ENCODE peak calls at places on chromosomes 7 and 10, in nine cellular contexts. R is midbrain; O is dorsolateral prefrontal cortex; X is stimulated activated CD4-positive, alpha-beta T cell treated with anti-CD3 and anti-CD28 coated beads, Interleukin-15, amount 100 ng/mL, for 1 hour; A is NCI-H524 treated with DMSO at 0.1 percent for 48 hours; Y is AG08395; Q is AG10803; G is activated T-cell treated with anti-CD3 and anti-CD28 coated beads, Interleukin-2, amount 50 U/mL, for 72 hours; T is A172. V is an unnamed sample.
A peak's percentile ranks its signal among the peaks of the same experiment; 100 is the strongest.

GRCh38 chr10:14569274-14570060 is 205.2 kb downstream of the FAM107B start:
- DNase-seq in R (no peak), O (no peak), X (no peak), A (no peak), Y (no peak), Q (no peak), G (no peak), T (no peak), V (no peak)

GRCh38 chr7:77327932-77328628 is 88.1 kb downstream of the GSAP start:
- DNase-seq in R (no peak), O (no peak), X (no peak), A (no peak), Y (no peak), Q (no peak), G (peak; percentile 14), T (peak; percentile 75), V (no peak)

GRCh38 chr10:119368991-119369869 is 161.9 kb downstream of the GRK5 start:
- DNase-seq in R (no peak), O (no peak), X (no peak), A (no peak), Y (peak; percentile 30), Q (peak; percentile 36), G (no peak), T (no peak), V (no peak)

GRCh38 chr7:141915565-141915964 is 634 bp upstream of the OR9A4 start:
- DNase-seq in R (no peak), O (no peak), X (no peak), A (no peak), Y (no peak), Q (no peak), G (no peak), T (peak; percentile 2), V (no peak)

GRCh38 chr7:150966002-150966401 is 12.1 kb downstream of the KCNH2 start:
- DNase-seq in R (no peak), O (no peak), X (no peak), A (no peak), Y (no peak), Q (no peak), G (no peak), T (no peak), V (peak; percentile 86)

GRCh38 chr7:1948377-1948796 is 278.3 kb downstream of the ELFN1 start:
- DNase-seq in R (no peak), O (peak; percentile 35), X (no peak), A (no peak), Y (no peak), Q (no peak), G (no peak), T (no peak), V (no peak)

GRCh38 chr7:20159226-20159747 is 57.9 kb downstream of the MACC1 start:
- DNase-seq in R (no peak), O (no peak), X (no peak), A (no peak), Y (no peak), Q (no peak), G (no peak), T (no peak), V (no peak)

GRCh38 chr7:51457079-51457478 is 140.5 kb upstream of the COBL start:
- DNase-seq in R (no peak), O (no peak), X (no peak), A (no peak), Y (no peak), Q (no peak), G (no peak), T (no peak), V (no peak)

GRCh38 chr10:51063659-51064535 is 10.4 kb upstream of the PRKG1 start:
- DNase-seq in R (peak; percentile 35), O (no peak), X (no peak), A (no peak), Y (peak; percentile 36), Q (peak; percentile 63), G (no peak), T (peak; percentile 4), V (peak; percentile 54)

GRCh38 chr10:14820010-14820774 is 17.6 kb downstream of the CDNF start:
- DNase-seq in R (no peak), O (no peak), X (no peak), A (no peak), Y (peak; percentile 74), Q (peak; percentile 62), G (no peak), T (peak; percentile 96), V (no peak)

GRCh38 chr10:99536400-99537254 is 3.9 kb downstream of the NKX2-3 start:
- DNase-seq in R (no peak), O (no peak), X (no peak), A (no peak), Y (no peak), Q (no peak), G (no peak), T (no peak), V (peak; percentile 92)

GRCh38 chr7:151010307-151011096 is 13.8 kb downstream of the ATG9B start:
- DNase-seq in R (no peak), O (no peak), X (no peak), A (no peak), Y (no peak), Q (peak; percentile 16), G (peak; percentile 45), T (no peak), V (peak; percentile 79)

GRCh38 chr7:85489498-85489897 is 302.6 kb upstream of the SEMA3D start:
- DNase-seq in R (no peak), O (no peak), X (no peak), A (no peak), Y (peak; percentile 54), Q (peak; percentile 82), G (no peak), T (peak; percentile 75), V (no peak)

GRCh38 chr7:123538189-123538714 is 3.9 kb upstream of the IQUB start:
- DNase-seq in R (no peak), O (no peak), X (no peak), A (no peak), Y (peak; percentile 38), Q (peak; percentile 64), G (no peak), T (peak; percentile 91), V (no peak)

GRCh38 chr7:127968547-127968946 is 62.7 kb downstream of the LRRC4 start:
- DNase-seq in R (peak; percentile 19), O (no peak), X (no peak), A (no peak), Y (no peak), Q (no peak), G (no peak), T (no peak), V (no peak)

GRCh38 chr7:32379486-32380115 is 110.6 kb downstream of the LSM5 start:
- DNase-seq in R (no peak), O (no peak), X (no peak), A (no peak), Y (no peak), Q (no peak), G (no peak), T (no peak), V (no peak)

GRCh38 chr7:86926732-86927131 is 132.7 kb downstream of the ELAPOR2 start:
- DNase-seq in R (peak; percentile 57), O (no peak), X (no peak), A (no peak), Y (peak; percentile 76), Q (peak; percentile 73), G (peak; percentile 39), T (peak; percentile 48), V (peak; percentile 74)

GRCh38 chr10:19826712-19827111 is 10.5 kb downstream of the PLXDC2 start:
- DNase-seq in R (no peak), O (no peak), X (no peak), A (no peak), Y (no peak), Q (peak; percentile 21), G (no peak), T (no peak), V (no peak)